ENCODE peak calls at places on chromosomes 5 and 9, in seven cellular contexts. One of them, this sample, is unnamed.

GRCh38 chr5:157785781-157786180 is 42.3 kb downstream of the LSM11 start:
- DNase-seq in glutamatergic neuron: no peak
- DNase-seq in GM12865: no peak
- DNase-seq in fibroblast of the aortic adventitia: no peak
- DNase-seq in choroid plexus epithelial cell: no peak
- DNase-seq in epithelial cell of esophagus: no peak
- DNase-seq in H1: no peak
- DNase-seq in this sample: no peak

GRCh38 chr5:175464414-175465233 is 13.7 kb upstream of the SFXN1 start:
- DNase-seq in glutamatergic neuron: peak
- DNase-seq in GM12865: peak
- DNase-seq in fibroblast of the aortic adventitia: peak
- DNase-seq in choroid plexus epithelial cell: peak
- DNase-seq in epithelial cell of esophagus: peak
- DNase-seq in H1: no peak
- DNase-seq in this sample: no peak

GRCh38 chr9:135468866-135469521 is 10.6 kb upstream of the PPP1R26 start:
- DNase-seq in glutamatergic neuron: no peak
- DNase-seq in GM12865: peak
- DNase-seq in fibroblast of the aortic adventitia: peak
- DNase-seq in choroid plexus epithelial cell: peak
- DNase-seq in epithelial cell of esophagus: peak
- DNase-seq in H1: no peak
- DNase-seq in this sample: no peak

GRCh38 chr9:72271617-72272478 is 93.2 kb downstream of the ZFAND5 start:
- DNase-seq in glutamatergic neuron: peak
- DNase-seq in GM12865: peak
- DNase-seq in fibroblast of the aortic adventitia: peak
- DNase-seq in choroid plexus epithelial cell: peak
- DNase-seq in epithelial cell of esophagus: peak
- DNase-seq in H1: no peak
- DNase-seq in this sample: no peak

GRCh38 chr5:163585206-163585605 is 79.8 kb downstream of the MAT2B start:
- DNase-seq in glutamatergic neuron: no peak
- DNase-seq in GM12865: no peak
- DNase-seq in fibroblast of the aortic adventitia: peak
- DNase-seq in choroid plexus epithelial cell: peak
- DNase-seq in epithelial cell of esophagus: peak
- DNase-seq in H1: no peak
- DNase-seq in this sample: no peak

GRCh38 chr9:89497978-89498844 is at the start of gene SEMA4D:
- DNase-seq in glutamatergic neuron: peak
- DNase-seq in GM12865: peak
- DNase-seq in fibroblast of the aortic adventitia: peak
- DNase-seq in choroid plexus epithelial cell: peak
- DNase-seq in epithelial cell of esophagus: peak
- DNase-seq in H1: peak
- DNase-seq in this sample: peak

GRCh38 chr9:137479315-137479861 is 20.3 kb upstream of the NSMF start:
- DNase-seq in glutamatergic neuron: no peak
- DNase-seq in GM12865: no peak
- DNase-seq in fibroblast of the aortic adventitia: no peak
- DNase-seq in choroid plexus epithelial cell: peak
- DNase-seq in epithelial cell of esophagus: peak
- DNase-seq in H1: no peak
- DNase-seq in this sample: no peak

GRCh38 chr5:102910240-102911226 is 155.4 kb downstream of the PAM start:
- DNase-seq in glutamatergic neuron: no peak
- DNase-seq in GM12865: no peak
- DNase-seq in fibroblast of the aortic adventitia: peak
- DNase-seq in choroid plexus epithelial cell: peak
- DNase-seq in epithelial cell of esophagus: peak
- DNase-seq in H1: no peak
- DNase-seq in this sample: no peak

GRCh38 chr5:134370306-134370870 is 981 bp upstream of the UBE2B start:
- DNase-seq in glutamatergic neuron: no peak
- DNase-seq in GM12865: no peak
- DNase-seq in fibroblast of the aortic adventitia: no peak
- DNase-seq in choroid plexus epithelial cell: no peak
- DNase-seq in epithelial cell of esophagus: no peak
- DNase-seq in H1: no peak
- DNase-seq in this sample: no peak

GRCh38 chr5:7852988-7853387 is 2.1 kb upstream of the CFAP90 start:
- DNase-seq in glutamatergic neuron: no peak
- DNase-seq in GM12865: no peak
- DNase-seq in fibroblast of the aortic adventitia: no peak
- DNase-seq in choroid plexus epithelial cell: no peak
- DNase-seq in epithelial cell of esophagus: no peak
- DNase-seq in H1: no peak
- DNase-seq in this sample: no peak

GRCh38 chr5:103929310-103930003 is 366.9 kb upstream of the NUDT12 start:
- DNase-seq in glutamatergic neuron: no peak
- DNase-seq in GM12865: peak
- DNase-seq in fibroblast of the aortic adventitia: no peak
- DNase-seq in choroid plexus epithelial cell: peak
- DNase-seq in epithelial cell of esophagus: peak
- DNase-seq in H1: no peak
- DNase-seq in this sample: no peak

GRCh38 chr5:143833179-143833578 is 21.2 kb downstream of the HMHB1 start:
- DNase-seq in glutamatergic neuron: no peak
- DNase-seq in GM12865: no peak
- DNase-seq in fibroblast of the aortic adventitia: no peak
- DNase-seq in choroid plexus epithelial cell: no peak
- DNase-seq in epithelial cell of esophagus: no peak
- DNase-seq in H1: no peak
- DNase-seq in this sample: no peak

GRCh38 chr9:17627641-17628040 is 48.8 kb downstream of the SH3GL2 start:
- DNase-seq in glutamatergic neuron: no peak
- DNase-seq in GM12865: no peak
- DNase-seq in fibroblast of the aortic adventitia: no peak
- DNase-seq in choroid plexus epithelial cell: no peak
- DNase-seq in epithelial cell of esophagus: no peak
- DNase-seq in H1: no peak
- DNase-seq in this sample: no peak

GRCh38 chr9:17005085-17005484 is 129.8 kb upstream of the CNTLN start:
- DNase-seq in glutamatergic neuron: no peak
- DNase-seq in GM12865: no peak
- DNase-seq in fibroblast of the aortic adventitia: peak
- DNase-seq in choroid plexus epithelial cell: peak
- DNase-seq in epithelial cell of esophagus: peak
- DNase-seq in H1: peak
- DNase-seq in this sample: no peak

GRCh38 chr9:123364241-123364824 is 8.3 kb downstream of the CRB2 start:
- DNase-seq in glutamatergic neuron: no peak
- DNase-seq in GM12865: peak
- DNase-seq in fibroblast of the aortic adventitia: peak
- DNase-seq in choroid plexus epithelial cell: no peak
- DNase-seq in epithelial cell of esophagus: no peak
- DNase-seq in H1: no peak
- DNase-seq in this sample: no peak

GRCh38 chr9:21943464-21943863 is 50.7 kb downstream of the CDKN2A start:
- DNase-seq in glutamatergic neuron: no peak
- DNase-seq in GM12865: no peak
- DNase-seq in fibroblast of the aortic adventitia: no peak
- DNase-seq in choroid plexus epithelial cell: no peak
- DNase-seq in epithelial cell of esophagus: no peak
- DNase-seq in H1: no peak
- DNase-seq in this sample: no peak

GRCh38 chr9:684055-684949 is 157.2 kb upstream of the DMRT1 start:
- DNase-seq in glutamatergic neuron: no peak
- DNase-seq in GM12865: no peak
- DNase-seq in fibroblast of the aortic adventitia: peak
- DNase-seq in choroid plexus epithelial cell: peak
- DNase-seq in epithelial cell of esophagus: peak
- DNase-seq in H1: no peak
- DNase-seq in this sample: no peak

GRCh38 chr5:35202319-35203111 is 27.8 kb downstream of the PRLR start:
- DNase-seq in glutamatergic neuron: peak
- DNase-seq in GM12865: peak
- DNase-seq in fibroblast of the aortic adventitia: peak
- DNase-seq in choroid plexus epithelial cell: peak
- DNase-seq in epithelial cell of esophagus: peak
- DNase-seq in H1: peak
- DNase-seq in this sample: no peak

GRCh38 chr9:110688329-110688728 is 19.7 kb downstream of the MUSK start:
- DNase-seq in glutamatergic neuron: no peak
- DNase-seq in GM12865: no peak
- DNase-seq in fibroblast of the aortic adventitia: no peak
- DNase-seq in choroid plexus epithelial cell: no peak
- DNase-seq in epithelial cell of esophagus: no peak
- DNase-seq in H1: no peak
- DNase-seq in this sample: no peak

GRCh38 chr9:95726756-95727155 is 148.7 kb upstream of the ERCC6L2 start:
- DNase-seq in glutamatergic neuron: no peak
- DNase-seq in GM12865: peak
- DNase-seq in fibroblast of the aortic adventitia: peak
- DNase-seq in choroid plexus epithelial cell: peak
- DNase-seq in epithelial cell of esophagus: peak
- DNase-seq in H1: no peak
- DNase-seq in this sample: no peak

DNA sequence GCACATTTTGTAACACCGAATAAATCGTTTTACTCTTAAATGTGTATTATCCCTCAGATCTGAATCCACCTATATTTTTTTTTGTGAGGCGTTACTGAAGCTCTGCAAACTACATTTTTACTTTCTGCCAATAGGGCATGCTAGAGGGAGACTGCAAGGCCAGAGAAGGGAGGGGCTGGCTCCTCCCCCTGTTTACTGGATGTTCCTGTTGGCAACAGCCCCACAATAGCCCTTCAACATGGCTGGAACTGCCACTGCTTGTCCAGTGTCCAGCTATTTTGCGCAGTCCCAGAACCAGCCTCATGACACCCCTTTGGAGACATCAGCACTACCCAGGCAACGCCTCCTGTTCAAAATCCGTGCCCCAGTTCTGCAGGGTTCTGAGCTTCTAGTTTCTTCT is 85.4 kb upstream of the MIER3 start:
- DNase-seq in glutamatergic neuron: peak
- DNase-seq in GM12865: no peak
- DNase-seq in fibroblast of the aortic adventitia: no peak
- DNase-seq in choroid plexus epithelial cell: peak
- DNase-seq in epithelial cell of esophagus: no peak
- DNase-seq in H1: peak
- DNase-seq in this sample: no peak
- TF ChIP-seq CTCF in glutamatergic neuron: no peak
- TF ChIP-seq CTCF in GM12865: no peak
- TF ChIP-seq CTCF in fibroblast of the aortic adventitia: no peak
- TF ChIP-seq CTCF in choroid plexus epithelial cell: no peak
- TF ChIP-seq CTCF in epithelial cell of esophagus: no peak
- TF ChIP-seq CTCF in H1: peak
- TF ChIP-seq CTCF in this sample: no peak

GRCh38 chr9:99169982-99170761 is 51.6 kb downstream of the ALG2 start:
- DNase-seq in glutamatergic neuron: peak
- DNase-seq in GM12865: no peak
- DNase-seq in fibroblast of the aortic adventitia: no peak
- DNase-seq in choroid plexus epithelial cell: no peak
- DNase-seq in epithelial cell of esophagus: no peak
- DNase-seq in H1: no peak
- DNase-seq in this sample: no peak
- TF ChIP-seq CTCF in glutamatergic neuron: peak
- TF ChIP-seq CTCF in GM12865: no peak
- TF ChIP-seq CTCF in fibroblast of the aortic adventitia: no peak
- TF ChIP-seq CTCF in choroid plexus epithelial cell: peak
- TF ChIP-seq CTCF in epithelial cell of esophagus: no peak
- TF ChIP-seq CTCF in H1: peak
- TF ChIP-seq CTCF in this sample: no peak

GRCh38 chr9:134325813-134326753 is at the start of gene RXRA:
- DNase-seq in glutamatergic neuron: peak
- DNase-seq in GM12865: peak
- DNase-seq in fibroblast of the aortic adventitia: peak
- DNase-seq in choroid plexus epithelial cell: peak
- DNase-seq in epithelial cell of esophagus: peak
- DNase-seq in H1: no peak
- DNase-seq in this sample: peak
- TF ChIP-seq CTCF in glutamatergic neuron: no peak
- TF ChIP-seq CTCF in GM12865: no peak
- TF ChIP-seq CTCF in fibroblast of the aortic adventitia: peak
- TF ChIP-seq CTCF in choroid plexus epithelial cell: peak
- TF ChIP-seq CTCF in epithelial cell of esophagus: peak
- TF ChIP-seq CTCF in H1: peak
- TF ChIP-seq CTCF in this sample: no peak

GRCh38 chr5:43038523-43038989 is 1.6 kb downstream of the ANXA2R start:
- DNase-seq in glutamatergic neuron: no peak
- DNase-seq in GM12865: peak
- DNase-seq in fibroblast of the aortic adventitia: no peak
- DNase-seq in choroid plexus epithelial cell: peak
- DNase-seq in epithelial cell of esophagus: no peak
- DNase-seq in H1: no peak
- DNase-seq in this sample: no peak

GRCh38 chr5:43036409-43036808 is 3.7 kb downstream of the ANXA2R start:
- DNase-seq in glutamatergic neuron: no peak
- DNase-seq in GM12865: no peak
- DNase-seq in fibroblast of the aortic adventitia: no peak
- DNase-seq in choroid plexus epithelial cell: no peak
- DNase-seq in epithelial cell of esophagus: no peak
- DNase-seq in H1: no peak
- DNase-seq in this sample: no peak

GRCh38 chr5:43039115-43039467 is 1.0 kb downstream of the ANXA2R start:
- DNase-seq in glutamatergic neuron: no peak
- DNase-seq in GM12865: no peak
- DNase-seq in fibroblast of the aortic adventitia: no peak
- DNase-seq in choroid plexus epithelial cell: no peak
- DNase-seq in epithelial cell of esophagus: no peak
- DNase-seq in H1: no peak
- DNase-seq in this sample: no peak

GRCh38 chr5:43037929-43038510 is 2.1 kb downstream of the ANXA2R start:
- DNase-seq in glutamatergic neuron: no peak
- DNase-seq in GM12865: peak
- DNase-seq in fibroblast of the aortic adventitia: peak
- DNase-seq in choroid plexus epithelial cell: peak
- DNase-seq in epithelial cell of esophagus: peak
- DNase-seq in H1: no peak
- DNase-seq in this sample: no peak

DNA sequence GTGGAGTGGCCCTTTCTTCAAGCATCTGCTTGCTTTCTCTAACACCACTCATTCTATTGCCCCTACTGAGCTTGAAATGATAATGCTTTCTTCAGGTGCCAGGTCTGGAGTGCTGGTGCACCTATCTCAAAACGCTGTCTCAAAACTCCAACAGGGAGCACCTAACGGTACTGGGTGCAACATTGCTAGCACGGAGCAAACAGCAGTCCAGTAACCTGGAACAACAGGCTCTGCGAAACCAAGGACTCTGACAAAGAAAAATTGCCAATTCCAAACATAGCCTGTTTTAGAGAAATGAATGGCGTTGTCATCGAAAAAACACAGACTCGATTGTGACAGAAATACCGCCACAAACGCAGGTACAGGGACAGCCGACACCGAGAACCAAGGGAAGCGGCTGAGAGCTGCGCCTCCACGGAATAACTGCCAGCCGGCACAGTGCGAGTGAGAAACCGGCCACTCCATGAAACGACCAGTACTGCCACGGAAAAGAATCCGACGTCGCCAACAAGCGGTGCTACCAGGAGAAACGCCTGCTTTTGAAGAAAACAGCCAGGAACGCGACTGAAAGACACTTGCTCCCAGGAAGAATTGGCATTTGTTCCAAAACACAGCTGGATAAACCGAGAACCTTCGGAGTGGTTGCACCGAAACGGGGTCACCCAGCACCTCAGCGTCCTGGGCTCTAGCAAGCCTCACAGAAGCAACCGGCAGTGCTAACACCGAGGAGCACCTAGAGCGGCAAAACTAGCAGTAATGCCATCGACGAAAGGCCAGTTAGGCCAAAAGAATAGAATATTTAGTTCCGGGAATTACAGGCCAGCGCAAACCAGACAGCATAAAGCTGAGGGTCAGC is 3.0 kb downstream of the ANXA2R start:
- DNase-seq in glutamatergic neuron: no peak
- DNase-seq in GM12865: no peak
- DNase-seq in fibroblast of the aortic adventitia: no peak
- DNase-seq in choroid plexus epithelial cell: peak
- DNase-seq in epithelial cell of esophagus: peak
- DNase-seq in H1: no peak
- DNase-seq in this sample: no peak
- TF ChIP-seq CTCF in glutamatergic neuron: no peak
- TF ChIP-seq CTCF in GM12865: no peak
- TF ChIP-seq CTCF in fibroblast of the aortic adventitia: no peak
- TF ChIP-seq CTCF in choroid plexus epithelial cell: no peak
- TF ChIP-seq CTCF in epithelial cell of esophagus: no peak
- TF ChIP-seq CTCF in H1: no peak
- TF ChIP-seq CTCF in this sample: no peak